ENCODE peak calls at places on chromosomes 5 and 9, in nine cellular contexts. One of them, this sample, is unnamed.

GRCh38 chr5:127030259-127031146 is at the start of gene MARCHF3:
- DNase-seq in stomach: peak
- DNase-seq in adrenal gland: peak
- DNase-seq in ovary: peak
- DNase-seq in H54: peak
- DNase-seq in IMR-90: peak
- DNase-seq in HCT116: peak
- DNase-seq in thyroid gland: peak
- DNase-seq in body of pancreas: peak
- DNase-seq in this sample: peak

GRCh38 chr5:148912146-148912545 is 85.7 kb downstream of the ADRB2 start:
- DNase-seq in stomach: no peak
- DNase-seq in adrenal gland: no peak
- DNase-seq in ovary: no peak
- DNase-seq in H54: no peak
- DNase-seq in IMR-90: peak
- DNase-seq in HCT116: no peak
- DNase-seq in thyroid gland: no peak
- DNase-seq in body of pancreas: no peak
- DNase-seq in this sample: no peak

GRCh38 chr9:19642256-19642655 is 146.6 kb downstream of the SLC24A2 start:
- DNase-seq in stomach: no peak
- DNase-seq in adrenal gland: no peak
- DNase-seq in ovary: no peak
- DNase-seq in H54: no peak
- DNase-seq in IMR-90: no peak
- DNase-seq in HCT116: no peak
- DNase-seq in thyroid gland: no peak
- DNase-seq in body of pancreas: no peak
- DNase-seq in this sample: no peak

GRCh38 chr9:37999501-38000189 is 69.4 kb downstream of the SHB start:
- DNase-seq in stomach: no peak
- DNase-seq in adrenal gland: no peak
- DNase-seq in ovary: no peak
- DNase-seq in H54: peak
- DNase-seq in IMR-90: peak
- DNase-seq in HCT116: no peak
- DNase-seq in thyroid gland: no peak
- DNase-seq in body of pancreas: no peak
- DNase-seq in this sample: no peak

GRCh38 chr5:91384671-91385430 is 1.7 kb upstream of the ARRDC3 start:
- DNase-seq in stomach: peak
- DNase-seq in adrenal gland: no peak
- DNase-seq in ovary: peak
- DNase-seq in H54: peak
- DNase-seq in IMR-90: peak
- DNase-seq in HCT116: peak
- DNase-seq in thyroid gland: no peak
- DNase-seq in body of pancreas: peak
- DNase-seq in this sample: no peak

GRCh38 chr5:132250547-132250946 is 6.9 kb upstream of the PDLIM4 start:
- DNase-seq in stomach: no peak
- DNase-seq in adrenal gland: no peak
- DNase-seq in ovary: no peak
- DNase-seq in H54: no peak
- DNase-seq in IMR-90: no peak
- DNase-seq in HCT116: no peak
- DNase-seq in thyroid gland: no peak
- DNase-seq in body of pancreas: no peak
- DNase-seq in this sample: peak

GRCh38 chr5:175820230-175820629 is 51.1 kb upstream of the CPLX2 start:
- DNase-seq in stomach: no peak
- DNase-seq in adrenal gland: no peak
- DNase-seq in ovary: no peak
- DNase-seq in H54: no peak
- DNase-seq in IMR-90: no peak
- DNase-seq in HCT116: no peak
- DNase-seq in thyroid gland: no peak
- DNase-seq in body of pancreas: no peak
- DNase-seq in this sample: no peak

GRCh38 chr5:75331095-75332090 is 5.6 kb upstream of the HMGCR start:
- DNase-seq in stomach: no peak
- DNase-seq in adrenal gland: no peak
- DNase-seq in ovary: no peak
- DNase-seq in H54: no peak
- DNase-seq in IMR-90: no peak
- DNase-seq in HCT116: no peak
- DNase-seq in thyroid gland: no peak
- DNase-seq in body of pancreas: no peak
- DNase-seq in this sample: no peak

GRCh38 chr9:131276107-131276888 is at the start of gene FAM78A:
- DNase-seq in stomach: peak
- DNase-seq in adrenal gland: peak
- DNase-seq in ovary: no peak
- DNase-seq in H54: no peak
- DNase-seq in IMR-90: no peak
- DNase-seq in HCT116: no peak
- DNase-seq in thyroid gland: no peak
- DNase-seq in body of pancreas: peak
- DNase-seq in this sample: no peak

GRCh38 chr5:155735388-155735787 is 591.6 kb upstream of the SGCD start:
- DNase-seq in stomach: no peak
- DNase-seq in adrenal gland: no peak
- DNase-seq in ovary: no peak
- DNase-seq in H54: no peak
- DNase-seq in IMR-90: no peak
- DNase-seq in HCT116: no peak
- DNase-seq in thyroid gland: peak
- DNase-seq in body of pancreas: peak
- DNase-seq in this sample: no peak

GRCh38 chr9:91948061-91948422 is 2.0 kb downstream of the ROR2 start:
- DNase-seq in stomach: no peak
- DNase-seq in adrenal gland: no peak
- DNase-seq in ovary: peak
- DNase-seq in H54: no peak
- DNase-seq in IMR-90: peak
- DNase-seq in HCT116: no peak
- DNase-seq in thyroid gland: no peak
- DNase-seq in body of pancreas: no peak
- DNase-seq in this sample: no peak

GRCh38 chr5:74895906-74896305 is 29.7 kb upstream of the FAM169A start:
- DNase-seq in stomach: peak
- DNase-seq in adrenal gland: peak
- DNase-seq in ovary: no peak
- DNase-seq in H54: no peak
- DNase-seq in IMR-90: peak
- DNase-seq in HCT116: no peak
- DNase-seq in thyroid gland: peak
- DNase-seq in body of pancreas: peak
- DNase-seq in this sample: peak

GRCh38 chr9:81344366-81344765 is 345.0 kb downstream of the TLE1 start:
- DNase-seq in stomach: no peak
- DNase-seq in adrenal gland: peak
- DNase-seq in ovary: no peak
- DNase-seq in H54: no peak
- DNase-seq in IMR-90: no peak
- DNase-seq in HCT116: no peak
- DNase-seq in thyroid gland: no peak
- DNase-seq in body of pancreas: no peak
- DNase-seq in this sample: no peak

GRCh38 chr5:107337281-107337680 is 333.5 kb downstream of the EFNA5 start:
- DNase-seq in stomach: no peak
- DNase-seq in adrenal gland: no peak
- DNase-seq in ovary: no peak
- DNase-seq in H54: peak
- DNase-seq in IMR-90: no peak
- DNase-seq in HCT116: peak
- DNase-seq in thyroid gland: no peak
- DNase-seq in body of pancreas: no peak
- DNase-seq in this sample: no peak

GRCh38 chr5:115842952-115843351 is 1.2 kb downstream of the AP3S1 start:
- DNase-seq in stomach: no peak
- DNase-seq in adrenal gland: no peak
- DNase-seq in ovary: no peak
- DNase-seq in H54: no peak
- DNase-seq in IMR-90: no peak
- DNase-seq in HCT116: no peak
- DNase-seq in thyroid gland: no peak
- DNase-seq in body of pancreas: no peak
- DNase-seq in this sample: no peak

GRCh38 chr5:148090200-148090599 is 26.4 kb downstream of the SPINK5 start:
- DNase-seq in stomach: no peak
- DNase-seq in adrenal gland: no peak
- DNase-seq in ovary: no peak
- DNase-seq in H54: no peak
- DNase-seq in IMR-90: no peak
- DNase-seq in HCT116: no peak
- DNase-seq in thyroid gland: no peak
- DNase-seq in body of pancreas: no peak
- DNase-seq in this sample: no peak

GRCh38 chr5:73437126-73438047 is 11.2 kb downstream of the FOXD1 start:
- DNase-seq in stomach: no peak
- DNase-seq in adrenal gland: no peak
- DNase-seq in ovary: no peak
- DNase-seq in H54: peak
- DNase-seq in IMR-90: peak
- DNase-seq in HCT116: peak
- DNase-seq in thyroid gland: no peak
- DNase-seq in body of pancreas: no peak
- DNase-seq in this sample: no peak

DNA sequence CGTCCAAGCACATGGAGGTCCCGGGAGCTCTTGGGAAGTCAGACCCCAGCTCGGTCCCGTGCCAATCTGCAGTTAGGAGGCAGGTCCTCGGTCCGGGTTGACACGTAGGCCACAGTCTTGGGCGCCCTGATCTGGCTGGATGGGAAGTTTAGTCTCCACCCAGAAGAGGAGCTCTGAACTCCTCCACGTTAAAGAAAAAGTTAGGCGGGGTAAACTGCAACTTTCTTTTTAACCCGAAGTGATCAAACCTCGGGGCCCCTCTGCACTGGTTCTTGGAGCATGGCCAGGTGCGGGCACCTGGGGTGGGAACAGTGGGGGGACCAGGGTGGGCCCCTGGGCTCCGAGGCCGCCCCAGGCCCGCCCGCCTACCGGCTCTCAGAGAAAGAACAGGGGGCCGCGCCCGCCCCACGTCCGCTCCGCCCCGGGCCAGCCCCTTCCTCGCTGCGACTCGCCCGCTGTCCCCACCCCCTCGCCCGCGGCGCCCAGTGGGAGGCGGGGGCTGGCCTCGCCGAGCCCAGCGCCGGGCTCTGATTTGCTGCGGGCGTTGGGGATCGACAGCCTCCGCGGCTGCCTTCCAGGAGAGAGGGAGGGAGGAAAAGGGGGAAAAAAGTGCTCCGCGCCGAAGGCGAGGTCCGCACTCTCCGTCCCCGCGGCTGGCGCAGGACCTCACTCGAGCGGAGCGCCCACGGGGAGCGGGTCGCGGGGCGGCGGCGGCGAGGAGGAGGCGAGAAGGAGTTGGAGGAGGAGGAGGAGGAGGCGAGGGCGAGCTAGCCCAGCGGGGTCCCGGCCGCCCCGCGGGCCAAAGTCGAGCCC is at the start of gene COL5A1:
- DNase-seq in stomach: peak
- DNase-seq in adrenal gland: peak
- DNase-seq in ovary: peak
- DNase-seq in H54: peak
- DNase-seq in IMR-90: peak
- DNase-seq in HCT116: no peak
- DNase-seq in thyroid gland: peak
- DNase-seq in body of pancreas: peak
- DNase-seq in this sample: peak
- TF ChIP-seq POLR2A in stomach: no peak
- TF ChIP-seq POLR2A in adrenal gland: peak
- TF ChIP-seq POLR2A in ovary: peak
- TF ChIP-seq POLR2A in H54: peak
- TF ChIP-seq POLR2A in IMR-90: peak
- TF ChIP-seq POLR2A in HCT116: no peak
- TF ChIP-seq POLR2A in thyroid gland: peak
- TF ChIP-seq POLR2A in body of pancreas: peak
- TF ChIP-seq POLR2A in this sample: peak

GRCh38 chr5:102865510-102866314 is 110.6 kb downstream of the PAM start:
- DNase-seq in stomach: peak
- DNase-seq in adrenal gland: peak
- DNase-seq in ovary: peak
- DNase-seq in H54: peak
- DNase-seq in IMR-90: peak
- DNase-seq in HCT116: peak
- DNase-seq in thyroid gland: peak
- DNase-seq in body of pancreas: peak
- DNase-seq in this sample: peak
- TF ChIP-seq POLR2A in stomach: no peak
- TF ChIP-seq POLR2A in adrenal gland: peak
- TF ChIP-seq POLR2A in ovary: no peak
- TF ChIP-seq POLR2A in H54: peak
- TF ChIP-seq POLR2A in IMR-90: peak
- TF ChIP-seq POLR2A in HCT116: peak
- TF ChIP-seq POLR2A in thyroid gland: peak
- TF ChIP-seq POLR2A in body of pancreas: peak
- TF ChIP-seq POLR2A in this sample: no peak

DNA sequence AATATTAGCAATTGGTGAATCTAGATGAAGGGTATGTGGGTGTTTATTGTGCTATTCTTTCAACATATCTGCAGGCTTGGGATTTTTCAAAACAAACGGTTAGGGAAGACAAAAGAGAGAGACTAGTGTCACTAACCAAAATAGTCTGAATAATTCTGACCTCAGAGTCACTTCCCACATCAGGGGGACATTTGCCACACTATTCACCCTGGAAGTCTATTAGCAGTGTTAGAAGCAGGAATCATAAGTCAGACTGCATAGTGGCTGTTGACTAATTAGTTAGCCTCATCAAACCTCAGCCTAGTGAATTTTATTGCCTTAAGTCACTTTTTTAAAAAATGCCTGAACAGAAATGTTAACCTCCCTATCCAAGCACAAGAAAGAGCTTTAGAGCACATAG is 169.2 kb upstream of the RGMB start:
- DNase-seq in stomach: no peak
- DNase-seq in adrenal gland: no peak
- DNase-seq in ovary: no peak
- DNase-seq in H54: no peak
- DNase-seq in IMR-90: no peak
- DNase-seq in HCT116: no peak
- DNase-seq in thyroid gland: no peak
- DNase-seq in body of pancreas: no peak
- DNase-seq in this sample: no peak
- TF ChIP-seq POLR2A in stomach: no peak
- TF ChIP-seq POLR2A in adrenal gland: no peak
- TF ChIP-seq POLR2A in ovary: no peak
- TF ChIP-seq POLR2A in H54: no peak
- TF ChIP-seq POLR2A in IMR-90: no peak
- TF ChIP-seq POLR2A in HCT116: no peak
- TF ChIP-seq POLR2A in thyroid gland: no peak
- TF ChIP-seq POLR2A in body of pancreas: no peak
- TF ChIP-seq POLR2A in this sample: no peak

DNA sequence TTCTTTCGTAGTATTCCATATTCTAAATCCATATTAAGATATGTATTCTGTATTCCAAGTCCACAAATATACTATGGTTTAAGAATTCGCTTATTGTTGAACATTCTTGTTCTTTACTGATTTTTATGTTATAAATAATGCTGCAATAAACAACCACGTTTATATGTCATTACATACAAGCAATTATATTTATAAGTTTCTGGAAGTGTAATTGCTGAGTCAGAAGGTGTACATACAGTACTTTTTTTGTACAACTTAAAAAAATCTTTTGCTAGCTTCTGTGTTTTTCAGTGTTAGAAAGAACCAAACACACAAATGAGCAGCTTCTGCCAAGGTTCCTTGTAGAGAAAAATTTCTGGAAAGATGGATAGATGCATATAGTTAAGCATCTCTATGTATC is 48.6 kb upstream of the TNFAIP8 start:
- DNase-seq in stomach: no peak
- DNase-seq in adrenal gland: no peak
- DNase-seq in ovary: no peak
- DNase-seq in H54: no peak
- DNase-seq in IMR-90: no peak
- DNase-seq in HCT116: no peak
- DNase-seq in thyroid gland: no peak
- DNase-seq in body of pancreas: no peak
- DNase-seq in this sample: no peak
- TF ChIP-seq POLR2A in stomach: no peak
- TF ChIP-seq POLR2A in adrenal gland: no peak
- TF ChIP-seq POLR2A in ovary: no peak
- TF ChIP-seq POLR2A in H54: no peak
- TF ChIP-seq POLR2A in IMR-90: no peak
- TF ChIP-seq POLR2A in HCT116: no peak
- TF ChIP-seq POLR2A in thyroid gland: no peak
- TF ChIP-seq POLR2A in body of pancreas: no peak
- TF ChIP-seq POLR2A in this sample: no peak